ENCODE peak calls at places on chromosome 11, in eight cellular contexts. M is H54; Q is endothelial cell; C is activated T-cell treated with anti-CD3 and anti-CD28 coated beads, Interleukin-2, amount 50 U/mL, for 4 hours; W is PC-3; L is T-helper 9 cell; T is skeletal muscle cell; K is activated gamma-delta T cell. X is an unnamed sample.

GRCh38 chr11:81869337-81870065 is 864.2 kb downstream of the FAM181B start:
- DNase-seq in L (peak; percentile 78), K (no peak), C (peak; percentile 63), Q (no peak), M (no peak), W (no peak), T (no peak), X (no peak)

GRCh38 chr11:4551346-4551979 is 6.5 kb downstream of the OR52M1 start:
- DNase-seq in C (no peak), W (peak; percentile 42), L (no peak), Q (no peak), T (no peak), K (no peak), M (no peak), X (no peak)

GRCh38 chr11:11076276-11076675 is 218.4 kb upstream of the ZBED5 start:
- DNase-seq in K (no peak), T (no peak), Q (no peak), C (no peak), M (no peak), W (no peak), L (no peak), X (no peak)

GRCh38 chr11:117814204-117814765 is 10.3 kb downstream of the FXYD2 start:
- DNase-seq in T (no peak), C (no peak), K (no peak), L (no peak), W (no peak), Q (no peak), M (no peak), X (no peak)

GRCh38 chr11:11612439-11612838 is 9.4 kb downstream of the GALNT18 start:
- DNase-seq in W (no peak), K (no peak), M (no peak), T (no peak), Q (no peak), C (no peak), L (no peak), X (no peak)

GRCh38 chr11:89491141-89491690 is at the start of gene NOX4:
- DNase-seq in M (no peak), C (no peak), T (peak; percentile 19), L (no peak), K (peak; percentile 4), Q (peak; percentile 77), W (no peak), X (peak; percentile 12)

GRCh38 chr11:73259406-73260126 is 12.6 kb upstream of the P2RY6 start:
- DNase-seq in K (no peak), T (no peak), W (no peak), Q (no peak), L (no peak), M (no peak), C (no peak), X (no peak)

GRCh38 chr11:72471005-72471898 is 36.9 kb upstream of the CLPB start:
- DNase-seq in L (peak; percentile 34), W (peak; percentile 84), C (peak; percentile 42), T (peak; percentile 15), K (no peak), Q (peak; percentile 67), M (peak; percentile 54), X (no peak)

GRCh38 chr11:17852246-17852645 is 117.7 kb downstream of the KCNC1 start:
- DNase-seq in M (no peak), Q (no peak), K (no peak), T (no peak), W (no peak), L (no peak), C (no peak), X (no peak)